ENCODE peak calls at places on chromosome 22, in six cellular contexts. One of them, this sample, is unnamed.

GRCh38 chr22:28930357-28931007 is 47.1 kb downstream of the ZNRF3 start:
- DNase-seq in NCI-H1092: peak
- DNase-seq in heart left ventricle: no peak
- DNase-seq in activated naive CD4-positive, alpha-beta T cell treated with anti-CD3 and anti-CD28 coated beads, Interleukin-2, amount 50 U/mL, for 16 hours: no peak
- DNase-seq in stimulated activated CD8-positive, alpha-beta memory T cell treated with anti-CD3 and anti-CD28 coated beads, Interleukin-7, amount 100 ng/mL, for 24 hours: no peak
- DNase-seq in neural crest cell: no peak
- DNase-seq in this sample: no peak

GRCh38 chr22:43110444-43110926 is at the start of gene BIK:
- DNase-seq in neural crest cell: peak
- DNase-seq in stimulated activated CD8-positive, alpha-beta memory T cell treated with anti-CD3 and anti-CD28 coated beads, Interleukin-7, amount 100 ng/mL, for 24 hours: no peak
- DNase-seq in heart left ventricle: peak
- DNase-seq in NCI-H1092: no peak
- DNase-seq in activated naive CD4-positive, alpha-beta T cell treated with anti-CD3 and anti-CD28 coated beads, Interleukin-2, amount 50 U/mL, for 16 hours: peak
- DNase-seq in this sample: peak

GRCh38 chr22:47655930-47656329 is 893.5 kb downstream of the TBC1D22A start:
- DNase-seq in stimulated activated CD8-positive, alpha-beta memory T cell treated with anti-CD3 and anti-CD28 coated beads, Interleukin-7, amount 100 ng/mL, for 24 hours: no peak
- DNase-seq in neural crest cell: no peak
- DNase-seq in NCI-H1092: no peak
- DNase-seq in activated naive CD4-positive, alpha-beta T cell treated with anti-CD3 and anti-CD28 coated beads, Interleukin-2, amount 50 U/mL, for 16 hours: no peak
- DNase-seq in heart left ventricle: no peak
- DNase-seq in this sample: no peak

GRCh38 chr22:46436595-46437163 is 100.7 kb downstream of the CELSR1 start:
- DNase-seq in NCI-H1092: no peak
- DNase-seq in activated naive CD4-positive, alpha-beta T cell treated with anti-CD3 and anti-CD28 coated beads, Interleukin-2, amount 50 U/mL, for 16 hours: no peak
- DNase-seq in neural crest cell: no peak
- DNase-seq in heart left ventricle: no peak
- DNase-seq in stimulated activated CD8-positive, alpha-beta memory T cell treated with anti-CD3 and anti-CD28 coated beads, Interleukin-7, amount 100 ng/mL, for 24 hours: no peak
- DNase-seq in this sample: no peak

GRCh38 chr22:50376064-50376747 is 33.1 kb downstream of the PPP6R2 start:
- DNase-seq in NCI-H1092: no peak
- DNase-seq in neural crest cell: no peak
- DNase-seq in stimulated activated CD8-positive, alpha-beta memory T cell treated with anti-CD3 and anti-CD28 coated beads, Interleukin-7, amount 100 ng/mL, for 24 hours: no peak
- DNase-seq in heart left ventricle: no peak
- DNase-seq in activated naive CD4-positive, alpha-beta T cell treated with anti-CD3 and anti-CD28 coated beads, Interleukin-2, amount 50 U/mL, for 16 hours: no peak
- DNase-seq in this sample: no peak

GRCh38 chr22:32331918-32332725 is 25.5 kb upstream of the RFPL3 start:
- DNase-seq in neural crest cell: no peak
- DNase-seq in heart left ventricle: no peak
- DNase-seq in stimulated activated CD8-positive, alpha-beta memory T cell treated with anti-CD3 and anti-CD28 coated beads, Interleukin-7, amount 100 ng/mL, for 24 hours: no peak
- DNase-seq in NCI-H1092: no peak
- DNase-seq in activated naive CD4-positive, alpha-beta T cell treated with anti-CD3 and anti-CD28 coated beads, Interleukin-2, amount 50 U/mL, for 16 hours: no peak
- DNase-seq in this sample: no peak

GRCh38 chr22:36073476-36073875 is 44.9 kb upstream of the RBFOX2 start:
- DNase-seq in activated naive CD4-positive, alpha-beta T cell treated with anti-CD3 and anti-CD28 coated beads, Interleukin-2, amount 50 U/mL, for 16 hours: no peak
- DNase-seq in neural crest cell: no peak
- DNase-seq in stimulated activated CD8-positive, alpha-beta memory T cell treated with anti-CD3 and anti-CD28 coated beads, Interleukin-7, amount 100 ng/mL, for 24 hours: no peak
- DNase-seq in heart left ventricle: no peak
- DNase-seq in NCI-H1092: no peak
- DNase-seq in this sample: no peak

GRCh38 chr22:36435516-36436415 is 45.7 kb downstream of the TXN2 start:
- DNase-seq in stimulated activated CD8-positive, alpha-beta memory T cell treated with anti-CD3 and anti-CD28 coated beads, Interleukin-7, amount 100 ng/mL, for 24 hours: no peak
- DNase-seq in activated naive CD4-positive, alpha-beta T cell treated with anti-CD3 and anti-CD28 coated beads, Interleukin-2, amount 50 U/mL, for 16 hours: peak
- DNase-seq in heart left ventricle: no peak
- DNase-seq in NCI-H1092: peak
- DNase-seq in neural crest cell: no peak
- DNase-seq in this sample: no peak

GRCh38 chr22:48794906-48795305 is 1032.8 kb downstream of the BRD1 start:
- DNase-seq in neural crest cell: no peak
- DNase-seq in NCI-H1092: no peak
- DNase-seq in activated naive CD4-positive, alpha-beta T cell treated with anti-CD3 and anti-CD28 coated beads, Interleukin-2, amount 50 U/mL, for 16 hours: no peak
- DNase-seq in stimulated activated CD8-positive, alpha-beta memory T cell treated with anti-CD3 and anti-CD28 coated beads, Interleukin-7, amount 100 ng/mL, for 24 hours: no peak
- DNase-seq in heart left ventricle: no peak
- DNase-seq in this sample: no peak

GRCh38 chr22:38494498-38494897 is 11.6 kb downstream of the DDX17 start:
- DNase-seq in neural crest cell: no peak
- DNase-seq in activated naive CD4-positive, alpha-beta T cell treated with anti-CD3 and anti-CD28 coated beads, Interleukin-2, amount 50 U/mL, for 16 hours: no peak
- DNase-seq in stimulated activated CD8-positive, alpha-beta memory T cell treated with anti-CD3 and anti-CD28 coated beads, Interleukin-7, amount 100 ng/mL, for 24 hours: no peak
- DNase-seq in heart left ventricle: no peak
- DNase-seq in NCI-H1092: no peak
- DNase-seq in this sample: no peak

GRCh38 chr22:49962751-49963646 is 2.4 kb downstream of the PIM3 start:
- DNase-seq in stimulated activated CD8-positive, alpha-beta memory T cell treated with anti-CD3 and anti-CD28 coated beads, Interleukin-7, amount 100 ng/mL, for 24 hours: no peak
- DNase-seq in activated naive CD4-positive, alpha-beta T cell treated with anti-CD3 and anti-CD28 coated beads, Interleukin-2, amount 50 U/mL, for 16 hours: no peak
- DNase-seq in neural crest cell: no peak
- DNase-seq in NCI-H1092: no peak
- DNase-seq in heart left ventricle: peak
- DNase-seq in this sample: no peak

GRCh38 chr22:44719586-44720368 is 17.8 kb downstream of the PRR5 start:
- DNase-seq in NCI-H1092: no peak
- DNase-seq in stimulated activated CD8-positive, alpha-beta memory T cell treated with anti-CD3 and anti-CD28 coated beads, Interleukin-7, amount 100 ng/mL, for 24 hours: no peak
- DNase-seq in heart left ventricle: peak
- DNase-seq in activated naive CD4-positive, alpha-beta T cell treated with anti-CD3 and anti-CD28 coated beads, Interleukin-2, amount 50 U/mL, for 16 hours: no peak
- DNase-seq in neural crest cell: no peak
- DNase-seq in this sample: peak

GRCh38 chr22:45319319-45319675 is 9.6 kb downstream of the FAM118A start:
- DNase-seq in neural crest cell: no peak
- DNase-seq in stimulated activated CD8-positive, alpha-beta memory T cell treated with anti-CD3 and anti-CD28 coated beads, Interleukin-7, amount 100 ng/mL, for 24 hours: no peak
- DNase-seq in activated naive CD4-positive, alpha-beta T cell treated with anti-CD3 and anti-CD28 coated beads, Interleukin-2, amount 50 U/mL, for 16 hours: no peak
- DNase-seq in NCI-H1092: no peak
- DNase-seq in heart left ventricle: no peak
- DNase-seq in this sample: no peak

GRCh38 chr22:19048531-19048930 is 73.7 kb downstream of the DGCR2 start:
- DNase-seq in stimulated activated CD8-positive, alpha-beta memory T cell treated with anti-CD3 and anti-CD28 coated beads, Interleukin-7, amount 100 ng/mL, for 24 hours: no peak
- DNase-seq in heart left ventricle: peak
- DNase-seq in NCI-H1092: no peak
- DNase-seq in activated naive CD4-positive, alpha-beta T cell treated with anti-CD3 and anti-CD28 coated beads, Interleukin-2, amount 50 U/mL, for 16 hours: peak
- DNase-seq in neural crest cell: no peak
- DNase-seq in this sample: no peak

GRCh38 chr22:45334528-45334927 is 24.8 kb downstream of the FAM118A start:
- DNase-seq in neural crest cell: no peak
- DNase-seq in activated naive CD4-positive, alpha-beta T cell treated with anti-CD3 and anti-CD28 coated beads, Interleukin-2, amount 50 U/mL, for 16 hours: no peak
- DNase-seq in stimulated activated CD8-positive, alpha-beta memory T cell treated with anti-CD3 and anti-CD28 coated beads, Interleukin-7, amount 100 ng/mL, for 24 hours: no peak
- DNase-seq in heart left ventricle: no peak
- DNase-seq in NCI-H1092: no peak
- DNase-seq in this sample: no peak

GRCh38 chr22:27603823-27604190 is 197.7 kb downstream of the MN1 start:
- DNase-seq in NCI-H1092: no peak
- DNase-seq in stimulated activated CD8-positive, alpha-beta memory T cell treated with anti-CD3 and anti-CD28 coated beads, Interleukin-7, amount 100 ng/mL, for 24 hours: no peak
- DNase-seq in heart left ventricle: no peak
- DNase-seq in neural crest cell: no peak
- DNase-seq in activated naive CD4-positive, alpha-beta T cell treated with anti-CD3 and anti-CD28 coated beads, Interleukin-2, amount 50 U/mL, for 16 hours: no peak
- DNase-seq in this sample: no peak

GRCh38 chr22:33470456-33470855 is 412.3 kb upstream of the SYN3 start:
- DNase-seq in stimulated activated CD8-positive, alpha-beta memory T cell treated with anti-CD3 and anti-CD28 coated beads, Interleukin-7, amount 100 ng/mL, for 24 hours: no peak
- DNase-seq in NCI-H1092: no peak
- DNase-seq in activated naive CD4-positive, alpha-beta T cell treated with anti-CD3 and anti-CD28 coated beads, Interleukin-2, amount 50 U/mL, for 16 hours: no peak
- DNase-seq in neural crest cell: no peak
- DNase-seq in heart left ventricle: no peak
- DNase-seq in this sample: no peak

GRCh38 chr22:41197808-41198585 is 7.1 kb upstream of the L3MBTL2 start:
- DNase-seq in neural crest cell: no peak
- DNase-seq in stimulated activated CD8-positive, alpha-beta memory T cell treated with anti-CD3 and anti-CD28 coated beads, Interleukin-7, amount 100 ng/mL, for 24 hours: peak
- DNase-seq in NCI-H1092: no peak
- DNase-seq in heart left ventricle: peak
- DNase-seq in activated naive CD4-positive, alpha-beta T cell treated with anti-CD3 and anti-CD28 coated beads, Interleukin-2, amount 50 U/mL, for 16 hours: peak
- DNase-seq in this sample: peak

GRCh38 chr22:32335471-32335870 is 22.2 kb upstream of the RFPL3 start:
- DNase-seq in NCI-H1092: no peak
- DNase-seq in stimulated activated CD8-positive, alpha-beta memory T cell treated with anti-CD3 and anti-CD28 coated beads, Interleukin-7, amount 100 ng/mL, for 24 hours: no peak
- DNase-seq in neural crest cell: no peak
- DNase-seq in activated naive CD4-positive, alpha-beta T cell treated with anti-CD3 and anti-CD28 coated beads, Interleukin-2, amount 50 U/mL, for 16 hours: no peak
- DNase-seq in heart left ventricle: no peak
- DNase-seq in this sample: no peak

GRCh38 chr22:39607093-39607492 is 36.5 kb downstream of the CACNA1I start:
- DNase-seq in NCI-H1092: no peak
- DNase-seq in activated naive CD4-positive, alpha-beta T cell treated with anti-CD3 and anti-CD28 coated beads, Interleukin-2, amount 50 U/mL, for 16 hours: no peak
- DNase-seq in heart left ventricle: no peak
- DNase-seq in neural crest cell: no peak
- DNase-seq in stimulated activated CD8-positive, alpha-beta memory T cell treated with anti-CD3 and anti-CD28 coated beads, Interleukin-7, amount 100 ng/mL, for 24 hours: no peak
- DNase-seq in this sample: no peak

This sample was measured in T47D.